ENCODE peak calls at places on chromosomes 5 and 9, in seven cellular contexts. One of them, this sample, is unnamed.
A peak's percentile ranks its signal among the peaks of the same experiment; 100 is the strongest.

GRCh38 chr9:133613396-133613795 is 4.2 kb upstream of the FAM163B start:
- DNase-seq in Right ventricle myocardium superior: no peak
- DNase-seq in iris pigment epithelial cell: no peak
- DNase-seq in CD4-positive, CD25-positive, alpha-beta regulatory T cell: no peak
- DNase-seq in cardiac septum: no peak
- DNase-seq in stimulated activated CD4-positive, alpha-beta T cell treated with anti-CD3 and anti-CD28 coated beads, Interleukin-2, amount 100 ng/mL, for 48 hours: no peak
- DNase-seq in hepatocyte: no peak
- DNase-seq in this sample: no peak

GRCh38 chr9:114559830-114560520 is 27.6 kb upstream of the ATP6V1G1 start:
- DNase-seq in Right ventricle myocardium superior: no peak
- DNase-seq in iris pigment epithelial cell: no peak
- DNase-seq in CD4-positive, CD25-positive, alpha-beta regulatory T cell: no peak
- DNase-seq in cardiac septum: no peak
- DNase-seq in stimulated activated CD4-positive, alpha-beta T cell treated with anti-CD3 and anti-CD28 coated beads, Interleukin-2, amount 100 ng/mL, for 48 hours: no peak
- DNase-seq in hepatocyte: peak; percentile 30
- DNase-seq in this sample: no peak

GRCh38 chr5:9657819-9658218 is 27.7 kb upstream of the TAS2R1 start:
- DNase-seq in Right ventricle myocardium superior: no peak
- DNase-seq in iris pigment epithelial cell: no peak
- DNase-seq in CD4-positive, CD25-positive, alpha-beta regulatory T cell: no peak
- DNase-seq in cardiac septum: no peak
- DNase-seq in stimulated activated CD4-positive, alpha-beta T cell treated with anti-CD3 and anti-CD28 coated beads, Interleukin-2, amount 100 ng/mL, for 48 hours: no peak
- DNase-seq in hepatocyte: no peak
- DNase-seq in this sample: no peak

GRCh38 chr9:132548971-132549649 is 33.3 kb upstream of the BARHL1 start:
- DNase-seq in Right ventricle myocardium superior: no peak
- DNase-seq in iris pigment epithelial cell: no peak
- DNase-seq in CD4-positive, CD25-positive, alpha-beta regulatory T cell: no peak
- DNase-seq in cardiac septum: peak; percentile 26
- DNase-seq in stimulated activated CD4-positive, alpha-beta T cell treated with anti-CD3 and anti-CD28 coated beads, Interleukin-2, amount 100 ng/mL, for 48 hours: no peak
- DNase-seq in hepatocyte: no peak
- DNase-seq in this sample: no peak

GRCh38 chr5:160938532-160938931 is 86.5 kb upstream of the ATP10B start:
- DNase-seq in Right ventricle myocardium superior: no peak
- DNase-seq in iris pigment epithelial cell: peak; percentile 11
- DNase-seq in CD4-positive, CD25-positive, alpha-beta regulatory T cell: no peak
- DNase-seq in cardiac septum: no peak
- DNase-seq in stimulated activated CD4-positive, alpha-beta T cell treated with anti-CD3 and anti-CD28 coated beads, Interleukin-2, amount 100 ng/mL, for 48 hours: no peak
- DNase-seq in hepatocyte: no peak
- DNase-seq in this sample: no peak

GRCh38 chr5:109619661-109620060 is 70.1 kb upstream of the MAN2A1 start:
- DNase-seq in Right ventricle myocardium superior: no peak
- DNase-seq in iris pigment epithelial cell: no peak
- DNase-seq in CD4-positive, CD25-positive, alpha-beta regulatory T cell: no peak
- DNase-seq in cardiac septum: no peak
- DNase-seq in stimulated activated CD4-positive, alpha-beta T cell treated with anti-CD3 and anti-CD28 coated beads, Interleukin-2, amount 100 ng/mL, for 48 hours: no peak
- DNase-seq in hepatocyte: no peak
- DNase-seq in this sample: no peak

GRCh38 chr5:53874409-53874808 is 314.0 kb downstream of the NDUFS4 start:
- DNase-seq in Right ventricle myocardium superior: no peak
- DNase-seq in iris pigment epithelial cell: peak; percentile 24
- DNase-seq in CD4-positive, CD25-positive, alpha-beta regulatory T cell: no peak
- DNase-seq in cardiac septum: no peak
- DNase-seq in stimulated activated CD4-positive, alpha-beta T cell treated with anti-CD3 and anti-CD28 coated beads, Interleukin-2, amount 100 ng/mL, for 48 hours: no peak
- DNase-seq in hepatocyte: peak; percentile 13
- DNase-seq in this sample: no peak

GRCh38 chr9:134679616-134680392 is 38.2 kb downstream of the COL5A1 start:
- DNase-seq in Right ventricle myocardium superior: peak; percentile 22
- DNase-seq in iris pigment epithelial cell: no peak
- DNase-seq in CD4-positive, CD25-positive, alpha-beta regulatory T cell: no peak
- DNase-seq in cardiac septum: peak; percentile 41
- DNase-seq in stimulated activated CD4-positive, alpha-beta T cell treated with anti-CD3 and anti-CD28 coated beads, Interleukin-2, amount 100 ng/mL, for 48 hours: no peak
- DNase-seq in hepatocyte: no peak
- DNase-seq in this sample: no peak

GRCh38 chr5:42571626-42571960 is 148.4 kb downstream of the GHR start:
- DNase-seq in Right ventricle myocardium superior: no peak
- DNase-seq in iris pigment epithelial cell: no peak
- DNase-seq in CD4-positive, CD25-positive, alpha-beta regulatory T cell: no peak
- DNase-seq in cardiac septum: no peak
- DNase-seq in stimulated activated CD4-positive, alpha-beta T cell treated with anti-CD3 and anti-CD28 coated beads, Interleukin-2, amount 100 ng/mL, for 48 hours: no peak
- DNase-seq in hepatocyte: no peak
- DNase-seq in this sample: no peak